ENCODE peak calls at places on chromosomes 1 and 21, in ten cellular contexts. O is breast epithelium, W is iris pigment epithelial cell, B is EL, S is GM04503, C is T-helper 1 cell, R is RWPE1, H is OCI-M1, E is T-cell, D is GM23248. U is an unnamed sample.

GRCh38 chr1:31648633-31649032 is 4.0 kb upstream of the PEF1 start:
- DNase-seq in O (no peak), W (no peak), B (no peak), S (no peak), C (no peak), R (no peak), H (no peak), E (no peak), D (peak), U (no peak)

GRCh38 chr1:219177363-219177762 is 3.7 kb downstream of the LYPLAL1 start:
- DNase-seq in O (no peak), W (no peak), B (no peak), S (no peak), C (no peak), R (peak), H (no peak), E (no peak), D (no peak), U (no peak)

GRCh38 chr1:161182214-161182613 is 4.9 kb upstream of the B4GALT3 start:
- DNase-seq in O (no peak), W (peak), B (peak), S (no peak), C (peak), R (peak), H (peak), E (no peak), D (peak), U (peak)

GRCh38 chr21:39014751-39015150 is 168.5 kb downstream of the PSMG1 start:
- DNase-seq in O (no peak), W (peak), B (peak), S (peak), C (no peak), R (peak), H (no peak), E (no peak), D (peak), U (no peak)

GRCh38 chr21:43846430-43846829 is 18.6 kb upstream of the AGPAT3 start:
- DNase-seq in O (no peak), W (no peak), B (no peak), S (no peak), C (no peak), R (no peak), H (no peak), E (no peak), D (no peak), U (no peak)

GRCh38 chr1:14804626-14805025 is 206.1 kb downstream of the KAZN start:
- DNase-seq in O (no peak), W (no peak), B (no peak), S (no peak), C (no peak), R (peak), H (no peak), E (no peak), D (peak), U (no peak)

GRCh38 chr1:239678181-239678580 is 291.8 kb downstream of the CHRM3 start:
- DNase-seq in O (no peak), W (no peak), B (no peak), S (no peak), C (no peak), R (peak), H (no peak), E (no peak), D (no peak), U (no peak)

GRCh38 chr1:182617734-182618288 is 13.6 kb upstream of the RGS16 start:
- DNase-seq in O (no peak), W (peak), B (no peak), S (no peak), C (no peak), R (no peak), H (no peak), E (no peak), D (peak), U (no peak)

U was measured in CD8-positive, alpha-beta T cell.